ENCODE peak calls at places on chromosomes 2 and 18, in ten cellular contexts. F, V, I, E, S, O, H, J, B and L are unnamed samples.
A peak's percentile ranks its signal among the peaks of the same experiment; 100 is the strongest.

GRCh38 chr2:121944072-121944829 is 188.8 kb downstream of the TSN start:
- DNase-seq in B (peak; percentile 51), H (no peak), I (peak; percentile 67), V (no peak), S (peak; percentile 93), E (no peak), J (no peak), O (no peak), F (no peak), L (no peak)

GRCh38 chr2:38427936-38428335 is 50.9 kb upstream of the ATL2 start:
- DNase-seq in B (no peak), E (no peak), F (no peak), V (no peak), J (no peak), S (no peak), O (no peak), H (no peak), I (no peak), L (no peak)

GRCh38 chr2:240717181-240717641 is 25.5 kb downstream of the AQP12A start:
- DNase-seq in F (no peak), S (no peak), V (no peak), O (no peak), J (no peak), H (no peak), B (no peak), E (no peak), I (no peak), L (no peak)

GRCh38 chr2:240895656-240896388 is at the start of gene MAB21L4:
- DNase-seq in V (no peak), B (peak; percentile 71), O (peak; percentile 33), H (no peak), F (no peak), J (no peak), S (no peak), E (no peak), I (no peak), L (no peak)

GRCh38 chr2:70454936-70455544 is 98.6 kb downstream of the TGFA start:
- DNase-seq in I (no peak), V (no peak), F (no peak), O (no peak), E (no peak), B (no peak), J (no peak), S (no peak), H (no peak), L (no peak)

GRCh38 chr18:78785706-78786105 is 193.9 kb upstream of the SALL3 start:
- DNase-seq in E (no peak), B (no peak), O (no peak), I (no peak), V (no peak), H (no peak), S (no peak), J (no peak), F (no peak), L (no peak)

GRCh38 chr2:122737429-122738077 is 982.1 kb downstream of the TSN start:
- DNase-seq in F (no peak), O (no peak), E (no peak), V (no peak), S (no peak), H (no peak), B (no peak), I (peak; percentile 9), J (no peak), L (no peak)

GRCh38 chr18:23740105-23740830 is 51.0 kb downstream of the LAMA3 start:
- DNase-seq in E (no peak), B (no peak), I (peak; percentile 72), H (no peak), V (no peak), J (no peak), O (no peak), S (no peak), F (no peak), L (no peak)

GRCh38 chr2:239017491-239018098 is 169.7 kb downstream of the TWIST2 start:
- DNase-seq in H (no peak), O (no peak), S (no peak), F (no peak), E (no peak), J (no peak), B (no peak), I (no peak), V (no peak), L (no peak)

GRCh38 chr2:239020541-239021041 is 172.7 kb downstream of the TWIST2 start:
- DNase-seq in B (no peak), I (no peak), O (no peak), J (no peak), S (no peak), F (no peak), V (peak; percentile 51), E (no peak), H (no peak), L (no peak)

GRCh38 chr2:239021224-239021623 is 173.3 kb downstream of the TWIST2 start:
- DNase-seq in H (no peak), F (no peak), J (no peak), S (no peak), E (no peak), O (no peak), V (no peak), I (no peak), B (no peak), L (no peak)

GRCh38 chr2:239018291-239019192 is 170.7 kb downstream of the TWIST2 start:
- DNase-seq in F (no peak), H (no peak), B (no peak), E (no peak), S (no peak), J (no peak), V (peak; percentile 37), O (no peak), I (no peak), L (no peak)

DNA sequence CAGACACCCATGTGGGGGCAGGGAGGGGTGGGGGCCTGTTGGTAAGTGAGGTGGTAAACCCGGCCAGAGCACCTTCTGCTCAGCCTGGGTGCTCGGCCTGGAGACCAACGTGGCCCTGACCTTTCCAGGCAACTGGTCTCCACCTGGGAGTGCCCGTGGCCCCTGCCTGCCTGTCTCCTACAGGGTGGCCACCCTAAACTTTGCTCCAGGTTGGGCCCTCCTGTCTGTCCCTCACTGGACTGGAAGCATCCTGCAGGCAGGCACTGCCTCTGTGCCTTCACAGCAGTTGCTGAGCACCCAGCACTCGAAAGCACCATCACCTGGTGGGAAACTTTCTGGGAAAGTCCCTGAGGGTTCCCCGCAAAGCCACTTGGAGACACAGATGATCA is 171.3 kb downstream of the TWIST2 start:
- DNase-seq in S (no peak), B (no peak), I (no peak), O (no peak), J (no peak), F (no peak), E (no peak), H (no peak), V (peak; percentile 51), L (no peak)
- H3K27me3 ChIP-seq in S (peaks cover 11% of the 10 kb centered on the region), B (peaks cover 4% of the 10 kb centered on the region), I (peaks cover 17% of the 10 kb centered on the region), O (no peaks in the 10 kb centered on the region), J (no peaks in the 10 kb centered on the region), F (no peaks in the 10 kb centered on the region), E (peaks cover 37% of the 10 kb centered on the region), H (peaks cover 6% of the 10 kb centered on the region), V (peaks cover 17% of the 10 kb centered on the region), L (peaks cover 5% of the 10 kb centered on the region)

GRCh38 chr2:61377046-61377445 is 93.8 kb downstream of the USP34 start:
- DNase-seq in J (no peak), E (no peak), I (no peak), S (no peak), O (no peak), F (no peak), V (no peak), H (no peak), B (no peak), L (no peak)

GRCh38 chr2:61376211-61376610 is 94.7 kb downstream of the USP34 start:
- DNase-seq in I (no peak), H (no peak), B (no peak), E (no peak), F (no peak), S (no peak), O (no peak), J (no peak), V (no peak), L (peak; percentile 93)

GRCh38 chr2:61380120-61380881 is 90.6 kb downstream of the USP34 start:
- DNase-seq in V (no peak), B (peak; percentile 8), S (no peak), J (no peak), O (no peak), H (no peak), E (no peak), I (peak; percentile 39), F (peak; percentile 23), L (no peak)

GRCh38 chr2:61378281-61378680 is 92.6 kb downstream of the USP34 start:
- DNase-seq in I (no peak), F (no peak), J (no peak), S (no peak), B (no peak), V (no peak), E (no peak), H (no peak), O (no peak), L (no peak)
- H3K36me3 ChIP-seq in I (no peaks in the 10 kb centered on the region), F (peaks cover 44% of the 10 kb centered on the region), J (peaks cover 29% of the 10 kb centered on the region), S (peaks cover 11% of the 10 kb centered on the region), B (no peaks in the 10 kb centered on the region), V (peaks cover 72% of the 10 kb centered on the region), E (peaks cover 5% of the 10 kb centered on the region), H (peaks cover 83% of the 10 kb centered on the region), O (peaks cover 9% of the 10 kb centered on the region), L (peaks cover 20% of the 10 kb centered on the region)

DNA sequence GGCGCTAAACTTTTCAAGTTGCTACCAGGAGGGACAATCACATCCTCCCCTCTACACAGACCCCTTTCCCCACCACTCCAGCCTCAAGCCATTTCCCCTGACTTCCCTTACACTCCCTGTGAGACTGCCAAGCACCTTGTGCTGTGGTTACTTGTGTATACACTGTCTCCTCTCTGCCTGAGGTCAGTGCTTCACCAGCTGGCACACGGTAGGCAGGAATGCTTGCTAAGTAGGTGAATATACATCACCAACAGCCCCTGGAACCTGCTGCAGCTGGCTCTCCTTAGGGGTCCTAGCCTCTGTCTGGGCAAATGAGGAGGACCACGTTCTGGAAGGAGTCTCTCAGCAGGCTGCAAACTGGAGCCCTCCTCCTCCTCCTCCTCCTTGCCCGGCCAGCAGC is 38.3 kb upstream of the ACAA2 start:
- DNase-seq in V (no peak), H (no peak), O (no peak), F (no peak), J (no peak), I (no peak), E (no peak), B (no peak), S (no peak), L (no peak)
- H3K27me3 ChIP-seq in V (no peaks in the 10 kb centered on the region), H (no peaks in the 10 kb centered on the region), O (no peaks in the 10 kb centered on the region), F (no peaks in the 10 kb centered on the region), J (no peaks in the 10 kb centered on the region), I (no peaks in the 10 kb centered on the region), E (no peaks in the 10 kb centered on the region), B (no peaks in the 10 kb centered on the region), S (peaks cover 6% of the 10 kb centered on the region), L (no peaks in the 10 kb centered on the region)

DNA sequence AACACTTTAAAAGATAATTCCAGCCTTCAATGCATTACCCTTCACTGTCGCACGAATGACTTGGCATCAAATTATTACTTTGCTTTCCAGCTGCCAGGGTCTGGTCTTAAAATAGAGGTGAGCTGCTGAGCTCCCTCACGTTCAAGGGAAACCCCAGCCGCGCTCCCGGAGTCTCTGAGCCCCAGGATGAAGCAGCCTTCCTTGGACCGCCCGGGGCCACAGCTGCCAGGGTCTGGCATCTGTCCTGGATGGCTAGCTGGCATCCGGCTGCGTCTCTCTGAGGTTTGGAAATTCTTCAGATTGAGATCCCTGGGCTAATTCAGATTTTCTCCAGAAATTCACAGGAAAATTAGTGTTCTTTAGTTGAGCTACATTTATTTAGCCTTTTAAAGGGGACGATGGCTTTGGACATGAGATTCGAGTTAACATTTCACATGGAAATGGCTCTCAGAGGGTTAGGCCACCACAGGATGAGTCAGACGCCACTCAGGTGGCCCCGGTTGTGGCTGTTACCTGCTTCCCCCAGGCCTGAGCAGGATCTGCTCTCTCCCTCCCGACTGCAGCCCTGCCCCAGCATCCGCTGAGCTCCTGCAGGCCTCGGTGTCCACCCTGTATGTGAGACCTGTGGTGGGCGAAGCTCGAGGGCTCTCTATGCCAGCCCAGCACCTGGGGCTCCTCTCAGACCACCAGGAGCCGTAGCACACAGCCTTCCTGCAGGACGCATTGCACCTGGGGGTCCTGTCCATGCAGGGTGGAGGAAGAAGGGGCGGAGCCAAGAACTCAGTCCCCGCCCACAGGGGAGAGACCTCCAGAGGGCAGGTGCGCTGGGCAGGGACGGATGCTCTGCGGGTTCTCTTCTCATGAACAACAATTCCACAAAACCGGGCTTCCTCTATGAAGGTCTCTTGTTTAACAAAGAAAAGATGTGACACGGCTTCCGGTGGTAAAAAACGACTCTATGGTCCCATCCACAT is 255.5 kb downstream of the TWIST2 start:
- DNase-seq in V (no peak), J (no peak), S (no peak), E (no peak), F (no peak), O (no peak), I (no peak), H (no peak), B (no peak), L (no peak)
- H3K36me3 ChIP-seq in V (peaks cover 86% of the 10 kb centered on the region), J (no peaks in the 10 kb centered on the region), S (peaks cover 3% of the 10 kb centered on the region), E (no peaks in the 10 kb centered on the region), F (no peaks in the 10 kb centered on the region), O (peaks cover 8% of the 10 kb centered on the region), I (no peaks in the 10 kb centered on the region), H (no peaks in the 10 kb centered on the region), B (no peaks in the 10 kb centered on the region), L (no peaks in the 10 kb centered on the region)